ENCODE peak calls at places on chromosomes 4 and X, in six cellular contexts. J is amniotic stem cell; U is choroid plexus epithelial cell; N is A673; Q is NCI-H1930; C is activated T-cell treated with anti-CD3 and anti-CD28 coated beads, Interleukin-2, amount 50 U/mL, for 1 hour. I is an unnamed sample.

GRCh38 chrX:118552501-118552900 is 56.9 kb downstream of the DOCK11 start:
- DNase-seq in U (peak; percentile 23), Q (no peak), N (no peak), J (peak; percentile 27), C (no peak), I (no peak)

GRCh38 chr4:71132486-71132885 is 139.0 kb downstream of the DCK start:
- DNase-seq in J (no peak), U (no peak), Q (no peak), C (no peak), N (no peak), I (no peak)

GRCh38 chr4:144683516-144683915 is 37.6 kb downstream of the HHIP start:
- DNase-seq in C (no peak), N (no peak), J (no peak), Q (no peak), U (no peak), I (no peak)

GRCh38 chr4:143437937-143438336 is 75.6 kb upstream of the SMARCA5 start:
- DNase-seq in C (no peak), U (no peak), J (no peak), N (no peak), Q (no peak), I (no peak)

GRCh38 chr4:163343604-163344146 is at the start of gene NPY5R:
- DNase-seq in J (no peak), C (no peak), N (peak; percentile 42), U (no peak), Q (no peak), I (peak; percentile 33)

GRCh38 chrX:2829469-2830246 is 928 bp downstream of the GYG2 start:
- DNase-seq in N (no peak), U (no peak), J (no peak), Q (no peak), C (no peak), I (no peak)

GRCh38 chr4:150591284-150591874 is 9.4 kb downstream of the MAB21L2 start:
- DNase-seq in U (peak; percentile 31), N (no peak), J (no peak), C (no peak), Q (no peak), I (peak; percentile 87)

GRCh38 chrX:21932277-21932996 is 8.1 kb upstream of the SMS start:
- DNase-seq in U (peak; percentile 91), C (no peak), J (peak; percentile 31), Q (no peak), N (no peak), I (no peak)

GRCh38 chrX:44332437-44332836 is 11.0 kb downstream of the EFHC2 start:
- DNase-seq in N (no peak), J (no peak), U (no peak), Q (no peak), C (no peak), I (no peak)

GRCh38 chr4:143289370-143289769 is 47.3 kb upstream of the GAB1 start:
- DNase-seq in J (no peak), N (no peak), U (no peak), Q (no peak), C (no peak), I (no peak)

GRCh38 chrX:39196192-39197102 is 395.2 kb downstream of the MID1IP1 start:
- DNase-seq in J (no peak), C (no peak), N (peak; percentile 62), Q (no peak), U (peak; percentile 43), I (no peak)

GRCh38 chr4:112296949-112297483 is at the start of gene ALPK1:
- DNase-seq in C (no peak), J (peak; percentile 80), N (peak; percentile 91), Q (no peak), U (peak; percentile 97), I (no peak)

GRCh38 chr4:7941111-7942018 is 1.7 kb upstream of the AFAP1 start:
- DNase-seq in Q (no peak), J (no peak), U (no peak), N (no peak), C (no peak), I (no peak)

GRCh38 chr4:120991885-120992284 is 69.4 kb upstream of the PRDM5 start:
- DNase-seq in C (no peak), Q (no peak), J (no peak), U (no peak), N (no peak), I (no peak)

I was measured in NCI-H82.